ENCODE peak calls at places on chromosomes 2 and 18, in four cellular contexts. P is tibial artery, C is body of pancreas, J is stomach. E is an unnamed sample.

GRCh38 chr2:105406221-105406620 is 7.4 kb upstream of the FHL2 start:
- DNase-seq in J (no peak), P (no peak), C (no peak), E (no peak)

GRCh38 chr2:180033993-180034894 is 27.1 kb upstream of the CWC22 start:
- DNase-seq in J (no peak), C (no peak), P (no peak), E (no peak)

GRCh38 chr2:149648282-149649030 is 60.9 kb upstream of the MMADHC start:
- DNase-seq in J (no peak), P (no peak), C (peak; percentile 6), E (no peak)

GRCh38 chr18:12944724-12945123 is 3.1 kb upstream of the SEH1L start:
- DNase-seq in P (peak; percentile 90), C (peak; percentile 95), J (peak; percentile 81), E (no peak)

GRCh38 chr2:36960773-36961172 is 5.6 kb downstream of the STRN start:
- DNase-seq in C (no peak), P (no peak), J (no peak), E (no peak)

GRCh38 chr2:71743995-71744675 is 290.8 kb downstream of the DYSF start:
- DNase-seq in C (no peak), J (no peak), P (no peak), E (no peak)

GRCh38 chr18:10234912-10235439 is 219.5 kb upstream of the APCDD1 start:
- DNase-seq in J (no peak), P (no peak), C (no peak), E (no peak)

GRCh38 chr2:238287702-238288649 is at the start of gene PER2:
- DNase-seq in P (peak; percentile 81), C (peak; percentile 75), J (peak; percentile 63), E (no peak)

GRCh38 chr2:213980883-213981282 is 430.0 kb upstream of the VWC2L start:
- DNase-seq in J (no peak), C (no peak), P (no peak), E (no peak)

GRCh38 chr2:14790041-14790640 is 157.6 kb downstream of the LRATD1 start:
- DNase-seq in P (no peak), J (no peak), C (no peak), E (no peak)

GRCh38 chr2:72263781-72264060 is 116.1 kb upstream of the CYP26B1 start:
- DNase-seq in C (no peak), P (no peak), J (no peak), E (no peak)

DNA sequence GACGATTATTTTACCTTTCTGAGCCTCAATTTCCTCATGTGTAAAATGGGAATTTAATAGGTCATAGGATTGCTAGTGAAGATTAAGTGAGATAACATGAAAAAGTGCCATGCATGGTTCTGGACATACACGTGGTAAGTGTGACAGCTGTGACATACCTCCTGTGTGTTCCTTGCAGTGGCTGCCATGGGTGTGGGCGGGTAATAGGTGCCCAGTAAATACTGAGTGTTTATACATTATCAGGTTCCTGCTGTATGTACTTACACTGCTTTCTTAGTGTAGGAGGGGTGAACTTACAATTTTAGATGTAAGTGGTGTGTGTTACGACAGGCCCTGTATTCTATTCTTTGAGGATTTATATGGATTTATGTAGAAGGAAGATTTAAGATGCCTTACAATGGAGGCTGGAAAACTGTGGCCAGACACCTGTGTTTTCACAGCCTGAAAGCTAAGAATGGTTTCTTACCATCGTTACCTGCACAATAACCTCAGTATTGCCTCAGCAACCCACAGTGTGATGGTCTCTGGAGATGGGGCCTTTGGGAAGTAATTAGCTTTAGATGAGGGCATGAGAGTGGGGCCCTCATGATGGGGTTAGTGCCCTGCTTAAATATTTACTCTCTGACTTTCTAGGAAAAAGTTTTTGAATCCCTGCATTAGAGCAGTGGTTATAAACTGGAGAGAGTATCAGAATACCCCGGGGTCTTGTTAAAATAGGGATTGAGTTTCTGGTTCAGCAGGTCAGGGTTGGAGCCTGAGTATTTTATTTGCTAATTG is 78.1 kb downstream of the ASAP2 start:
- DNase-seq in J (no peak), P (no peak), C (no peak), E (no peak)
- H3K27ac ChIP-seq in J (no peak overlapping the region), P (no peak overlapping the region), C (no peak overlapping the region), E (no peak overlapping the region)

DNA sequence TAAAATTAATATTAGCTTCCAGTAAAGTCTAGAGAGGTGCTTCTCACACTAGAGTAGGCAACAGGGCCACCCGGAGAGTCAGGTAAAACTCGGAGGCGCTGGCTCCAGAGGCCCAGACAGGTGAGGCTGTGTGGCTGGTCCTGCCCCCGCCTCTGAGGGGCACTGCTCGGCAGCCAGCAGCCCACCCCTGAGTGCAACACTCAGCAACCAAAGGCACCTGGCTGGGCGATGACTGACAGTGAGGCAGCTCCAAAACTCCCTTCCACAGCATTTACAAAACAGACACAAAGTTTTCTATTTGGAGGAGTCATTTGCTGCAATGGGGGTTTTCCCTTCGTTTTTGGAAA is 138.8 kb upstream of the ID2 start:
- DNase-seq in C (no peak), J (no peak), P (peak; percentile 39), E (no peak)
- H3K27ac ChIP-seq in C (peak overlapping the region; percentile 71), J (peak overlapping the region; percentile 45), P (peak overlapping the region; percentile 65), E (no peak overlapping the region)

DNA sequence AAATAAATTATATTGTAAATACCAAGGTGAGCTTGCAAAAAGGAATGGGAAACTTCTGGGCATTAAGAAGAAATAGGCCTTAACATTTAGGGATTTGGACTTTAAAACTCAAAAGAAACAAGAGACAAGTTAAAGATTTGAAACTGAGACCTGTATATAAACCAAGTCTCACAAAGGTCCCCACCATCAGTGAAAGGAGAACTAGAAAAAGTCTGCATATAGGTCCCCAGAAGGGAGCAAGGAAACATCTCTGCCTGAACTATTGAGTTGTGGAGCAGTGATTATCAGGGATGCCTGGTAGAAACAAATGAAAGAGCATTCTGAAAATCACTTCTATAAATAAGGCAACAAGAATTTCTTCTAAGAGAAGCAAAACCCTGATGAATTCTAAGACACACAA is 30.5 kb upstream of the ITGAV start:
- DNase-seq in C (no peak), J (no peak), P (no peak), E (no peak)
- H3K27ac ChIP-seq in C (no peak overlapping the region), J (no peak overlapping the region), P (no peak overlapping the region), E (no peak overlapping the region)

GRCh38 chr2:19901458-19902271 is at the start of gene TTC32:
- DNase-seq in P (peak; percentile 95), C (peak; percentile 96), J (peak; percentile 93), E (peak; percentile 96)
- H3K27ac ChIP-seq in P (peak within 1 kb of the TSS; percentile 85), C (peak within 1 kb of the TSS; percentile 95), J (peak within 1 kb of the TSS; percentile 96), E (peak within 1 kb of the TSS; percentile 98)

GRCh38 chr2:119260636-119261497 is 37.2 kb downstream of the STEAP3 start:
- DNase-seq in P (no peak), J (no peak), C (no peak), E (no peak)

GRCh38 chr2:119259296-119259860 is 35.7 kb downstream of the STEAP3 start:
- DNase-seq in P (no peak), J (no peak), C (no peak), E (no peak)

GRCh38 chr2:119263025-119263424 is 39.4 kb downstream of the STEAP3 start:
- DNase-seq in P (no peak), J (no peak), C (no peak), E (no peak)

GRCh38 chr2:119263656-119264055 is 40.0 kb downstream of the STEAP3 start:
- DNase-seq in P (no peak), C (no peak), J (no peak), E (no peak)

DNA sequence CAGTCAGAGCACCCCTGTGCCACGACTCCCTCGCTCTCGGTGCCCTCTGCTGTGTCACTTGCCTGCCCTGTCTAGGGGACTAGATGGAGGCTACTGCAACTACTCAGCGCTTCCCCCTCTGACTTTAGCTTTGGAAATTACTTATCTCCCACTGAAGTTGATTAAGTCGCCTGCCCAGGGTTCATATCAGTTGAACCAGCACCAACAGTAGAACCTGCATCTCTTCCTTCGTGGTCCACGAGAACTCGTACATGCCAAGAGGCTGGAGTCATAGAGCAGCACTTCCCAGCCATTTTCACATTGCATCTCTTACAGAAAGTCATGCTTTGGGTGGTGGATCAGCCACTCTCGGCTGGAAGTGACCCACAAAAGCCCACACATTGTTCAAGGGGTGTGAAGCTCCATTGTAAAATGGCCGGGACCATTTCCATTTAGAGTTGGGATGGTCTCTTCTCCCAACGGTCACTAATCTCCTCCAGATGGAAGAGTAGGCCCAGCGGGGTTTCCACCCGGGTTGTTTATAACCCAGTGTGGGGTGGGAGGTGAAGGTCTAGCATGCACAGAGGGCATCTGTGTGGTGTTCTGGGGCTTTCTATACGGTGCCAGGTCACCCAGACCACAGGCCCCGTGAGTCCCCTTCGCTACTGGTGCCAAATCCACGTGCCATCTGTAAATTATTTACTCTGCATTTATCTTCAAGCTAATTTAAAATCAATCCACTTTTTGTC is 38.0 kb downstream of the STEAP3 start:
- DNase-seq in P (no peak), J (no peak), C (no peak), E (no peak)
- H3K27ac ChIP-seq in P (no peak overlapping the region), J (no peak overlapping the region), C (no peak overlapping the region), E (no peak overlapping the region)

DNA sequence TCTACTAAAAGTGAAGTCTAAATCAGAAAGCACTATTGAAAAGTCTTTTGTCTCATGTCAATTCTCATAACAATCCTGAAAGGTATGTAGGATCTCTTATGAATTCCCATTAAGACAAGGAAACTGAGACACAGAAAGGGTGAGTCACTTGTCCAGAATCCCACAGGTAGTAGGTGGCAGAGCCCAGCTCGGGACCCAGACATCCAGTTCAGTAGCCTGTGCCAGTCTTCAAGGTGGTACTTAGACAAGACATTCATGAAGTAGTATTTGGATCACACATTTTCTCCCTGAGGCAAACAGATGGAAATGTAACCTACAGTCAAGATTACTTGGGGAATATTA is 14.8 kb upstream of the PARD3B start:
- DNase-seq in P (no peak), C (no peak), J (no peak), E (no peak)
- H3K27ac ChIP-seq in P (no peak overlapping the region), C (no peak overlapping the region), J (no peak overlapping the region), E (no peak overlapping the region)

DNA sequence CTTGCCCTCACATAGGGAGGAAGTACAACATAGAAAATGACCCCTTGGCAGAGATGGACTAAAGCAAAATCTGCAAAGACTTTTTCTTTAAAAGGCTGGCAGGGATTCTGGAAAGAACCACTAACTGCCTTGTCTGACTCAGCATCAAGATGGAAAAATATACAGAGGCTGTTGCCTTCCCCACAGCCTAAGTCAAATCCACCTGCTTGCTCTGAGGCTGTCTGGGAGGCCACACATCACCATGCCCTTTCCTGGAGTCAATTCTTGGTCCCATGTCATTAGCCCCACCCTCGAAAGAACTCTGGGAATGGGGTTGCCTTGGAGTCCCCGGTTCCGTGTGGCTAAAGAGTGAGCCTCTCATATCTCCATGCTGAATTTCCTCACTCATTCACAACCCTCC is 39.5 kb downstream of the BMP10 start:
- DNase-seq in C (no peak), P (no peak), J (no peak), E (no peak)
- H3K27ac ChIP-seq in C (peak overlapping the region; percentile 74), P (peak overlapping the region; percentile 86), J (peak overlapping the region; percentile 79), E (peak overlapping the region; percentile 46)

DNA sequence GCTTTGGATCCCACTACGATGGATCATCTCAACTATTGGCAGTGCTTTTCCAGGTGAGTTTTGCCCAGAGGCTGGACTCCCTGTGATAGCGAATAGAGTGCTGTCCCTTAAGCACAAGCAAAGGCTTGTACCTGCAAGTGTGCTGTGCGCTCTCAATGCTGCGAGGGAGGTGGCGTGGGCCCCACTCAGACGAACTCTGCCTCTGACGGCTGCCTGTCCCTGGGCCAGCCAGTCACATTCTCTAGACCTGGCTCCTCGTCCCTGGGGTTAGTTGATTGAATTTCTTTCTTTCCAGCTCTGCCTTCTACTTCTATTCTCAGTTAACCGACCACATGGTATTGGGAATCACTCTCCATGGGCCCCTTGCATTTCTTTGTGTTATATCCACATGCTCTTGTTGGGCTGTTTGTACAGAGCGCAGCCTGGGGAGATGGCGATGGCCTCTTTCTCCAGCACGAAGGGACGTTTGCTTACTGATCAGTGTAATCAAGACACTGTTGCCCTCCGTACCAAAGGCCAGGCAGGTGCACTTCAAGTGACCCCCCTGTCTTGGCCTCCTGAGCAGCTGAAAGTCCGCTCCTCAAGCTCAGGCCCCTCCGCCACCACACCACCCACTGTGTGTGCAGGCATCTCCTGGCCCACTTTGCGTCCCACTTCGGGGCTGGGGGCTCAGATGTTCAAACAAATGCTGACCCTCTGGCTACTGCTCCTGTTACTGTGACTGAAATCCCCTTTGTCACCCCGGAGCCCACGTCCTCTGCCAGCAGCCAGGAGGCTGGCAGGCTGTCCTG is 151.3 kb downstream of the ZNF236 start:
- DNase-seq in J (no peak), C (no peak), P (no peak), E (no peak)
- H3K27ac ChIP-seq in J (no peak overlapping the region), C (no peak overlapping the region), P (no peak overlapping the region), E (peak overlapping the region; percentile 31)

E was measured in caudate nucleus.